ENCODE peak calls at places on chromosome 5, in six cellular contexts. W, R, P, U, I and Q are unnamed samples.

GRCh38 chr5:134005415-134006118 is 792 bp upstream of the VDAC1 start:
- DNase-seq in W (no peak), R (no peak), P (peak), U (no peak), I (no peak), Q (no peak)

GRCh38 chr5:88190106-88190834 is 78.4 kb downstream of the TMEM161B start:
- DNase-seq in W (no peak), R (no peak), P (no peak), U (peak), I (no peak), Q (no peak)

GRCh38 chr5:2883771-2884170 is 132.3 kb upstream of the IRX2 start:
- DNase-seq in W (no peak), R (no peak), P (no peak), U (no peak), I (no peak), Q (no peak)

GRCh38 chr5:170632985-170633234 is 129.1 kb downstream of the KCNIP1 start:
- DNase-seq in W (peak), R (no peak), P (peak), U (no peak), I (peak), Q (no peak)

GRCh38 chr5:53067641-53068040 is 41.9 kb downstream of the MOCS2 start:
- DNase-seq in W (no peak), R (peak), P (no peak), U (no peak), I (no peak), Q (no peak)

GRCh38 chr5:58437661-58438060 is 22.2 kb downstream of the PLK2 start:
- DNase-seq in W (no peak), R (no peak), P (no peak), U (no peak), I (no peak), Q (no peak)

GRCh38 chr5:92401492-92401891 is 1018.4 kb upstream of the ARRDC3 start:
- DNase-seq in W (no peak), R (peak), P (no peak), U (no peak), I (no peak), Q (no peak)

GRCh38 chr5:83721878-83722779 is 1.5 kb upstream of the HAPLN1 start:
- DNase-seq in W (no peak), R (peak), P (peak), U (peak), I (peak), Q (no peak)

GRCh38 chr5:14869286-14870164 is 2.1 kb downstream of the ANKH start:
- DNase-seq in W (no peak), R (peak), P (no peak), U (no peak), I (no peak), Q (no peak)

GRCh38 chr5:91136271-91136670 is 246.8 kb downstream of the ARRDC3 start:
- DNase-seq in W (no peak), R (peak), P (no peak), U (no peak), I (no peak), Q (no peak)

GRCh38 chr5:35877655-35878054 is 21.0 kb downstream of the IL7R start:
- DNase-seq in W (no peak), R (peak), P (no peak), U (no peak), I (no peak), Q (no peak)

GRCh38 chr5:125140855-125141254 is 394.4 kb upstream of the ZNF608 start:
- DNase-seq in W (no peak), R (no peak), P (no peak), U (peak), I (peak), Q (no peak)

GRCh38 chr5:39270172-39270848 is 50.9 kb upstream of the FYB1 start:
- DNase-seq in W (no peak), R (no peak), P (no peak), U (peak), I (no peak), Q (peak)

GRCh38 chr5:151622367-151623097 is 31.4 kb upstream of the FAT2 start:
- DNase-seq in W (no peak), R (no peak), P (no peak), U (no peak), I (no peak), Q (no peak)

GRCh38 chr5:600551-601541 is 11.3 kb upstream of the CEP72 start:
- DNase-seq in W (no peak), R (no peak), P (no peak), U (no peak), I (no peak), Q (no peak)

GRCh38 chr5:126544087-126544740 is 50.8 kb downstream of the ALDH7A1 start:
- DNase-seq in W (no peak), R (peak), P (peak), U (peak), I (peak), Q (no peak)

GRCh38 chr5:74538206-74538661 is 102.3 kb downstream of the ENC1 start:
- DNase-seq in W (peak), R (peak), P (no peak), U (no peak), I (peak), Q (no peak)

GRCh38 chr5:141558150-141558549 is 60.6 kb downstream of the DIAPH1 start:
- DNase-seq in W (no peak), R (peak), P (no peak), U (no peak), I (no peak), Q (no peak)

GRCh38 chr5:60207031-60207430 is 313.5 kb upstream of the PDE4D start:
- DNase-seq in W (peak), R (no peak), P (peak), U (peak), I (no peak), Q (peak)

GRCh38 chr5:43332401-43332800 is 19.2 kb upstream of the HMGCS1 start:
- DNase-seq in W (no peak), R (no peak), P (no peak), U (no peak), I (no peak), Q (no peak)

GRCh38 chr5:140524003-140524402 is 23.5 kb upstream of the EIF4EBP3 start:
- DNase-seq in W (no peak), R (no peak), P (no peak), U (no peak), I (no peak), Q (no peak)

GRCh38 chr5:8905021-8905420 is 640.9 kb downstream of the SEMA5A start:
- DNase-seq in W (no peak), R (peak), P (no peak), U (no peak), I (peak), Q (no peak)

GRCh38 chr5:34680896-34681295 is 24.8 kb downstream of the RAI14 start:
- DNase-seq in W (no peak), R (no peak), P (no peak), U (no peak), I (no peak), Q (no peak)